ENCODE peak calls at places on chromosome 15, in four cellular contexts. One of them, this sample, is unnamed.

GRCh38 chr15:99911824-99912223 is 178.6 kb upstream of the LYSMD4 start:
- DNase-seq in H9: no peak
- DNase-seq in IMR-90: no peak
- DNase-seq in H1: no peak
- DNase-seq in this sample: no peak

GRCh38 chr15:100572362-100572983 is 29.5 kb downstream of the LINS1 start:
- DNase-seq in H9: no peak
- DNase-seq in IMR-90: peak; percentile 23
- DNase-seq in H1: no peak
- DNase-seq in this sample: no peak

GRCh38 chr15:40847225-40847961 is 3.5 kb downstream of the SPINT1 start:
- DNase-seq in IMR-90: peak; percentile 28
- DNase-seq in H9: peak; percentile 80
- DNase-seq in H1: no peak
- DNase-seq in this sample: peak; percentile 94

GRCh38 chr15:68816795-68817303 is 3.8 kb downstream of the ANP32A start:
- DNase-seq in H9: no peak
- DNase-seq in IMR-90: no peak
- DNase-seq in H1: peak; percentile 35
- DNase-seq in this sample: no peak

GRCh38 chr15:36185845-36186244 is 393.6 kb upstream of the CDIN1 start:
- DNase-seq in IMR-90: no peak
- DNase-seq in H1: no peak
- DNase-seq in H9: no peak
- DNase-seq in this sample: no peak

GRCh38 chr15:56411122-56411749 is 46.0 kb downstream of the TEX9 start:
- DNase-seq in IMR-90: peak; percentile 0
- DNase-seq in H9: no peak
- DNase-seq in H1: no peak
- DNase-seq in this sample: peak; percentile 12

GRCh38 chr15:34271493-34271892 is 46.7 kb downstream of the EMC4 start:
- DNase-seq in IMR-90: peak; percentile 88
- DNase-seq in H1: no peak
- DNase-seq in H9: no peak
- DNase-seq in this sample: no peak

GRCh38 chr15:47411733-47412530 is 305.4 kb upstream of the SEMA6D start:
- DNase-seq in IMR-90: no peak
- DNase-seq in H9: no peak
- DNase-seq in H1: no peak
- DNase-seq in this sample: no peak

GRCh38 chr15:69154684-69155083 is 5.8 kb upstream of the GLCE start:
- DNase-seq in IMR-90: peak; percentile 93
- DNase-seq in H1: no peak
- DNase-seq in H9: no peak
- DNase-seq in this sample: peak; percentile 63

GRCh38 chr15:42066764-42067415 is 27.5 kb downstream of the PLA2G4D start:
- DNase-seq in H9: no peak
- DNase-seq in IMR-90: no peak
- DNase-seq in H1: no peak
- DNase-seq in this sample: no peak

GRCh38 chr15:42065008-42065407 is 29.4 kb downstream of the PLA2G4D start:
- DNase-seq in H9: no peak
- DNase-seq in IMR-90: no peak
- DNase-seq in H1: peak; percentile 35
- DNase-seq in this sample: peak; percentile 82

GRCh38 chr15:42064271-42064670 is 30.1 kb downstream of the PLA2G4D start:
- DNase-seq in H1: no peak
- DNase-seq in H9: no peak
- DNase-seq in IMR-90: no peak
- DNase-seq in this sample: no peak

GRCh38 chr15:42063122-42063848 is 31.1 kb downstream of the PLA2G4D start:
- DNase-seq in IMR-90: no peak
- DNase-seq in H9: no peak
- DNase-seq in H1: no peak
- DNase-seq in this sample: no peak

DNA sequence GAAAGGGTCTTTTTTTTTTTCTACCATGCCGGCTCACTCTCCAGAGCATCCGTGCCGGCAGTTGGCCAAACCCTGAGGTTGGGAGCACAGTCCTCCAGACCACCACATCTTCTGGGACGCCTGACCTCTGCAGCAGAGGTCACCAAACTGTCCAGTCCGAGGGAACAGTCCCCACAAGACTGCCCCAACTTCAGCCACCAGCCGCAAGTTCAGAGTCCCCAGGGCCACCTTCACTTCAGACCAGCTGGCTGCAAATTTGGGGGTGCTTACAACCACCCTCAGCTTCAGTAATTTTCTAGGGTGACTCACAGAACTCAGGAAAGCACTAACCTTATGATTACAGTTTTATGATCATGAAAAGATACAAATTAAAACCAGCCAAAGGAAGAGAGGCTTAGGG is 28.9 kb downstream of the PLA2G4D start:
- DNase-seq in IMR-90: no peak
- DNase-seq in H9: no peak
- DNase-seq in H1: no peak
- DNase-seq in this sample: no peak
- H4K5ac ChIP-seq in IMR-90: no peak overlapping the region
- H4K5ac ChIP-seq in H9: no peak overlapping the region
- H4K5ac ChIP-seq in H1: no peak overlapping the region
- H4K5ac ChIP-seq in this sample: no peak overlapping the region

GRCh38 chr15:66737243-66738010 is 35.4 kb downstream of the SMAD6 start:
- DNase-seq in IMR-90: no peak
- DNase-seq in H1: no peak
- DNase-seq in H9: no peak
- DNase-seq in this sample: no peak
- H3K4me1 ChIP-seq in IMR-90: peaks cover 22% of the 10 kb centered on the region
- H3K4me1 ChIP-seq in H1: peaks cover 5% of the 10 kb centered on the region
- H3K4me1 ChIP-seq in H9: no peaks in the 10 kb centered on the region
- H3K4me1 ChIP-seq in this sample: no peaks in the 10 kb centered on the region

DNA sequence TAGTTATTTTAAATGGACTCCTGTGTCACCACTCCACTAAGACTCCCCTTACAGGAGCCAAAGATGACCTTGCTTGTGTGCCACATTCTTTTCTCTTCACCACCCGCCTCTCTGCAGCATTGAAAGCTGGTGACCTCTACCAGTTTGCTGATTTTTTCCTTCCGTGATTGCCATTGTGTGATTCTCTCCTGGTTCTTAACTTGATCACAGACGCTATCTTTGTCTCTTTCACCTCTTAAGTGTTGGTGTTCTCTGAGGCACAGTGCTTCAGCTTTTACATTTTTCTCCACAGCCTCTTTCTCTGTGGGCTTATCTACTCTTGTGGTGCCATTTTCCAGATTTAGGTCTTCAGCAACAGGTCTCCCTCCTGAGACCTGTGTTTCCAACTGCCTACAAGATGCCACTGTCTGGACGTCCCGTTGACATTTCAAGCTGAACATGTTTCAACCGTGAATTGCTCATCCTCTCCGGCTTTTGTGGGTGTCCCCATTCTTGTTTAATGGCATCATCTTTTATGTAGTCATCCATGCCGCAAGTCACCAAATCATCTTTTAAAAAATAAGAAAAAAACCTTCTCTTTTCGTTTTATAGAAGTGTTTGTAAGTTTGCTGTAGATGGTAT is 26.5 kb downstream of the IQGAP1 start:
- DNase-seq in H1: no peak
- DNase-seq in H9: no peak
- DNase-seq in IMR-90: peak; percentile 91
- DNase-seq in this sample: peak; percentile 68
- H4K5ac ChIP-seq in H1: no peak overlapping the region
- H4K5ac ChIP-seq in H9: peak overlapping the region; percentile 92
- H4K5ac ChIP-seq in IMR-90: peak overlapping the region; percentile 70
- H4K5ac ChIP-seq in this sample: no peak overlapping the region

DNA sequence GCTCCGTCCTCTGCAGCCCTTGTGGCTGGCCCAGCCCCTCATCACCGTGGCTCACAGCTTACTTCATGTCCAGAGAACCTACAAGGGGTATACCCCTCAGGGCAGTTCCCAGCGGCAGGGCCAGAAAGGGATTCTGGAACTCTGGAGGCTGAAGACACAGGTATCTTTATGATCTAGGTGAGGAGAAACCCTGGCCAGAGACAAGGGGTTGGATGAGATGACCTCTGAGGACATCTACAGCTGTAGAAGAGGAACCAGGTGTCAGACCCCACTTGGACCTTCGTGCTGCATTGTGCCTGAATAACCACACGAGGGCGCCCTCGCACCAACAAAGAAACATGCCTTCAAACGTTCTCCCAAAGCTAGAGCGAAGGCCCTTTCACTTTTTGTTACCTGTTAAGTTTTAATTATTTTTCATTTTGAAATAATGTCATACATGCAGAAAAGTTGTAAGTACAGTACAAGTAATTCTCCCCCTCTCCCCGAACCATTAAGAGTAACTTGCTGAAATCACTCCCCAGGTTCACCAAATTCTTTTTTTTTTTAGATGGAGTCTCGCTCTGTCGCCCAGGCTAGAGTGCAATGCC is 118.7 kb upstream of the SMAD3 start:
- DNase-seq in H9: peak; percentile 74
- DNase-seq in IMR-90: peak; percentile 70
- DNase-seq in H1: peak; percentile 84
- DNase-seq in this sample: peak; percentile 76
- H3K4me1 ChIP-seq in H9: no peaks in the 10 kb centered on the region
- H3K4me1 ChIP-seq in IMR-90: no peaks in the 10 kb centered on the region
- H3K4me1 ChIP-seq in H1: no peaks in the 10 kb centered on the region
- H3K4me1 ChIP-seq in this sample: no peaks in the 10 kb centered on the region